ENCODE peak calls at places on chromosome 20, in six cellular contexts. N is HTR-8/SVneo; Q is NCI-H1105; C is AG04449; V is stimulated activated CD4-positive, alpha-beta T cell treated with anti-CD3 and anti-CD28 coated beads, Interleukin-4, amount 100 ng/mL, for 4 hours; M is stimulated activated CD8-positive, alpha-beta memory T cell treated with anti-CD3 and anti-CD28 coated beads, Interleukin-7, amount 100 ng/mL, for 48 hours. A is an unnamed sample.

GRCh38 chr20:17874271-17875105 is 94.1 kb downstream of the SNX5 start:
- DNase-seq in Q (no peak), V (no peak), N (no peak), M (no peak), C (no peak), A (no peak)

GRCh38 chr20:15555913-15556312 is 1017.3 kb downstream of the KIF16B start:
- DNase-seq in Q (no peak), C (no peak), N (no peak), M (no peak), V (no peak), A (no peak)

GRCh38 chr20:428658-429200 is 20.6 kb downstream of the RBCK1 start:
- DNase-seq in M (no peak), N (no peak), C (no peak), Q (no peak), V (no peak), A (no peak)

GRCh38 chr20:3115190-3116107 is 30.9 kb upstream of the AVP start:
- DNase-seq in N (peak), M (no peak), C (no peak), V (no peak), Q (no peak), A (no peak)

GRCh38 chr20:64100946-64101688 is 6.2 kb downstream of the NPBWR2 start:
- DNase-seq in Q (no peak), V (no peak), N (no peak), M (no peak), C (no peak), A (no peak)

GRCh38 chr20:39800548-39800947 is 838.4 kb downstream of the DHX35 start:
- DNase-seq in Q (no peak), V (no peak), C (peak), M (no peak), N (no peak), A (no peak)

GRCh38 chr20:53800883-53801604 is 207.4 kb upstream of the ZNF217 start:
- DNase-seq in M (no peak), V (no peak), Q (no peak), C (no peak), N (no peak), A (no peak)

GRCh38 chr20:19642861-19643260 is 115.2 kb upstream of the RIN2 start:
- DNase-seq in V (no peak), M (no peak), Q (no peak), N (no peak), C (no peak), A (no peak)

GRCh38 chr20:51306081-51306480 is 236.4 kb downstream of the NFATC2 start:
- DNase-seq in M (no peak), C (no peak), V (no peak), Q (no peak), N (no peak), A (no peak)

GRCh38 chr20:8161262-8162071 is 29.4 kb downstream of the PLCB1 start:
- DNase-seq in N (no peak), C (no peak), Q (no peak), V (no peak), M (no peak), A (no peak)

GRCh38 chr20:23995905-23996666 is 7.5 kb upstream of the GGTLC1 start:
- DNase-seq in M (peak), V (peak), N (peak), C (no peak), Q (peak), A (peak)

GRCh38 chr20:2296545-2297351 is 947 bp downstream of the TGM3 start:
- DNase-seq in M (no peak), V (no peak), C (no peak), Q (no peak), N (no peak), A (no peak)

GRCh38 chr20:2301164-2301622 is 5.4 kb downstream of the TGM3 start:
- DNase-seq in Q (no peak), N (peak), M (no peak), V (no peak), C (no peak), A (no peak)

GRCh38 chr20:56752274-56752673 is 123.2 kb downstream of the TFAP2C start:
- DNase-seq in M (no peak), V (no peak), N (no peak), Q (no peak), C (no peak), A (no peak)

GRCh38 chr20:40786336-40786735 is 97.3 kb upstream of the MAFB start:
- DNase-seq in Q (no peak), V (no peak), M (no peak), N (no peak), C (no peak), A (no peak)

A was measured in activated CD4-positive, CD25-positive, alpha-beta regulatory T cell treated with anti-CD3 and anti-CD28 coated beads, Interleukin-2, amount 50 U/mL, for 16 hours.